ENCODE peak calls at places on chromosomes 2 and 18, in four cellular contexts. N is ovary, A is globus pallidus, H is SW480. B is an unnamed sample.

GRCh38 chr2:160224060-160224459 is 24.0 kb upstream of the ITGB6 start:
- DNase-seq in N (no peak), A (no peak), H (peak), B (no peak)

GRCh38 chr2:673615-674318 is 3.4 kb downstream of the TMEM18 start:
- DNase-seq in N (no peak), A (no peak), H (no peak), B (no peak)

GRCh38 chr2:234724850-234725249 is 227.0 kb upstream of the SH3BP4 start:
- DNase-seq in N (no peak), A (no peak), H (no peak), B (no peak)

GRCh38 chr2:147110317-147110716 is 734.5 kb upstream of the ACVR2A start:
- DNase-seq in N (no peak), A (no peak), H (no peak), B (no peak)

GRCh38 chr2:191302459-191303155 is 57.4 kb downstream of the MYO1B start:
- DNase-seq in N (no peak), A (no peak), H (peak), B (no peak)

GRCh38 chr18:79631761-79632446 is 47.7 kb upstream of the CTDP1 start:
- DNase-seq in N (no peak), A (no peak), H (no peak), B (peak)

GRCh38 chr2:171523339-171523931 is 1.2 kb downstream of the CYBRD1 start:
- DNase-seq in N (peak), A (peak), H (peak), B (peak)

GRCh38 chr2:109238580-109238979 is 109.6 kb downstream of the SH3RF3 start:
- DNase-seq in N (peak), A (peak), H (no peak), B (peak)

GRCh38 chr2:201956361-201956760 is 77.3 kb upstream of the FZD7 start:
- DNase-seq in N (no peak), A (no peak), H (no peak), B (no peak)

GRCh38 chr2:101787097-101787496 is 89.6 kb downstream of the MAP4K4 start:
- DNase-seq in N (no peak), A (no peak), H (no peak), B (no peak)

GRCh38 chr2:27133195-27133875 is 1.1 kb downstream of the PREB start:
- DNase-seq in N (no peak), A (no peak), H (no peak), B (no peak)

GRCh38 chr18:44602380-44602779 is 78.3 kb upstream of the SETBP1 start:
- DNase-seq in N (no peak), A (no peak), H (no peak), B (no peak)

GRCh38 chr18:36401462-36401861 is 103.9 kb downstream of the FHOD3 start:
- DNase-seq in N (no peak), A (no peak), H (no peak), B (no peak)

GRCh38 chr2:237353207-237353606 is 60.8 kb downstream of the COL6A3 start:
- DNase-seq in N (no peak), A (no peak), H (peak), B (no peak)

GRCh38 chr2:26764906-26765305 is 822 bp downstream of the SLC35F6 start:
- DNase-seq in N (no peak), A (no peak), H (no peak), B (no peak)

GRCh38 chr2:24009680-24010476 is at the start of gene MFSD2B:
- DNase-seq in N (no peak), A (no peak), H (peak), B (no peak)

GRCh38 chr18:74040459-74041332 is 106.9 kb downstream of the FBXO15 start:
- DNase-seq in N (no peak), A (no peak), H (peak), B (no peak)

GRCh38 chr2:20213651-20214565 is 11.0 kb downstream of the SDC1 start:
- DNase-seq in N (no peak), A (no peak), H (no peak), B (no peak)

GRCh38 chr2:187956906-187957534 is 334.7 kb upstream of the GULP1 start:
- DNase-seq in N (no peak), A (no peak), H (no peak), B (no peak)

GRCh38 chr18:50306944-50307343 is 19.5 kb upstream of the CXXC1 start:
- DNase-seq in N (no peak), A (no peak), H (peak), B (no peak)

GRCh38 chr2:100278986-100279385 is 43.3 kb downstream of the LONRF2 start:
- DNase-seq in N (peak), A (no peak), H (no peak), B (no peak)

GRCh38 chr2:238845583-238846480 is 2.1 kb upstream of the TWIST2 start:
- DNase-seq in N (no peak), A (no peak), H (no peak), B (no peak)

GRCh38 chr2:13696601-13697000 is 935.9 kb upstream of the LRATD1 start:
- DNase-seq in N (no peak), A (no peak), H (no peak), B (no peak)

GRCh38 chr2:212520340-212520739 is 18.3 kb downstream of the ERBB4 start:
- DNase-seq in N (no peak), A (no peak), H (peak), B (no peak)

GRCh38 chr2:26316041-26316440 is 29.9 kb upstream of the SELENOI start:
- DNase-seq in N (no peak), A (no peak), H (no peak), B (no peak)

GRCh38 chr18:9356969-9357368 is 22.4 kb downstream of the TWSG1 start:
- DNase-seq in N (no peak), A (no peak), H (no peak), B (no peak)

GRCh38 chr2:192307530-192307929 is 112.8 kb upstream of the TMEFF2 start:
- DNase-seq in N (no peak), A (no peak), H (no peak), B (no peak)

GRCh38 chr18:75840131-75840530 is 412.6 kb upstream of the SMIM21 start:
- DNase-seq in N (no peak), A (no peak), H (no peak), B (no peak)

GRCh38 chr2:70565039-70565731 is 11.6 kb upstream of the TGFA start:
- DNase-seq in N (no peak), A (peak), H (no peak), B (no peak)

GRCh38 chr2:121285926-121286325 is 924 bp upstream of the TFCP2L1 start:
- DNase-seq in N (no peak), A (no peak), H (no peak), B (no peak)

GRCh38 chr18:7677001-7677400 is 109.9 kb downstream of the PTPRM start:
- DNase-seq in N (no peak), A (no peak), H (no peak), B (no peak)

GRCh38 chr2:73386894-73387636 is 1.4 kb downstream of the ALMS1 start:
- DNase-seq in N (no peak), A (no peak), H (peak), B (no peak)

GRCh38 chr2:234172066-234172465 is 121.6 kb downstream of the SPP2 start:
- DNase-seq in N (no peak), A (no peak), H (no peak), B (no peak)

GRCh38 chr2:32427672-32428622 is 71.1 kb downstream of the BIRC6 start:
- DNase-seq in N (no peak), A (no peak), H (no peak), B (no peak)

GRCh38 chr2:102331311-102331980 is 20.1 kb downstream of the IL1RL1 start:
- DNase-seq in N (no peak), A (no peak), H (no peak), B (peak)